ENCODE peak calls at places on chromosomes 4 and X, in four cellular contexts. One of them, this sample, is unnamed. For H3K27me3, the result is how much of the 10 kb centered on the place peaks cover.

GRCh38 chr4:117227925-117228324 is 142.5 kb upstream of the TRAM1L1 start:
- DNase-seq in IMR-90: no peak
- DNase-seq in transverse colon: no peak
- DNase-seq in K562: no peak
- DNase-seq in this sample: no peak

GRCh38 chrX:49761481-49761880 is 65.7 kb upstream of the PAGE1 start:
- DNase-seq in IMR-90: peak
- DNase-seq in transverse colon: no peak
- DNase-seq in K562: peak
- DNase-seq in this sample: no peak

GRCh38 chrX:150777328-150777992 is 84.3 kb downstream of the MTMR1 start:
- DNase-seq in IMR-90: no peak
- DNase-seq in transverse colon: no peak
- DNase-seq in K562: no peak
- DNase-seq in this sample: no peak

GRCh38 chr4:15238720-15239119 is 189.1 kb upstream of the C1QTNF7 start:
- DNase-seq in IMR-90: peak
- DNase-seq in transverse colon: no peak
- DNase-seq in K562: peak
- DNase-seq in this sample: peak

GRCh38 chr4:110970642-110971041 is 347.8 kb upstream of the PITX2 start:
- DNase-seq in IMR-90: peak
- DNase-seq in transverse colon: peak
- DNase-seq in K562: no peak
- DNase-seq in this sample: no peak

GRCh38 chrX:46327229-46328081 is 217.8 kb downstream of the ZNF674 start:
- DNase-seq in IMR-90: no peak
- DNase-seq in transverse colon: peak
- DNase-seq in K562: no peak
- DNase-seq in this sample: peak

GRCh38 chr4:10371869-10372471 is 85.3 kb downstream of the ZNF518B start:
- DNase-seq in IMR-90: peak
- DNase-seq in transverse colon: no peak
- DNase-seq in K562: peak
- DNase-seq in this sample: no peak

GRCh38 chr4:107071108-107071507 is 35.0 kb upstream of the DKK2 start:
- DNase-seq in IMR-90: no peak
- DNase-seq in transverse colon: no peak
- DNase-seq in K562: no peak
- DNase-seq in this sample: no peak

GRCh38 chrX:10190367-10190766 is 33.6 kb downstream of the CLCN4 start:
- DNase-seq in IMR-90: peak
- DNase-seq in transverse colon: peak
- DNase-seq in K562: peak
- DNase-seq in this sample: peak

GRCh38 chrX:26007462-26007861 is 130.7 kb upstream of the MAGEB18 start:
- DNase-seq in IMR-90: no peak
- DNase-seq in transverse colon: no peak
- DNase-seq in K562: no peak
- DNase-seq in this sample: no peak

GRCh38 chrX:47643926-47644325 is 6.4 kb downstream of the ELK1 start:
- DNase-seq in IMR-90: peak
- DNase-seq in transverse colon: no peak
- DNase-seq in K562: no peak
- DNase-seq in this sample: no peak

GRCh38 chrX:3216581-3216980 is 129.9 kb downstream of the MXRA5 start:
- DNase-seq in IMR-90: peak
- DNase-seq in transverse colon: no peak
- DNase-seq in K562: no peak
- DNase-seq in this sample: no peak

GRCh38 chr4:30005995-30006394 is 714.2 kb upstream of the PCDH7 start:
- DNase-seq in IMR-90: no peak
- DNase-seq in transverse colon: no peak
- DNase-seq in K562: no peak
- DNase-seq in this sample: no peak

GRCh38 chr4:87843936-87844335 is 11.2 kb downstream of the MEPE start:
- DNase-seq in IMR-90: peak
- DNase-seq in transverse colon: no peak
- DNase-seq in K562: no peak
- DNase-seq in this sample: no peak

GRCh38 chrX:130413415-130413814 is 11.6 kb downstream of the RBMX2 start:
- DNase-seq in IMR-90: no peak
- DNase-seq in transverse colon: no peak
- DNase-seq in K562: no peak
- DNase-seq in this sample: no peak

GRCh38 chrX:15947648-15948317 is 93.2 kb upstream of the AP1S2 start:
- DNase-seq in IMR-90: peak
- DNase-seq in transverse colon: no peak
- DNase-seq in K562: peak
- DNase-seq in this sample: peak

DNA sequence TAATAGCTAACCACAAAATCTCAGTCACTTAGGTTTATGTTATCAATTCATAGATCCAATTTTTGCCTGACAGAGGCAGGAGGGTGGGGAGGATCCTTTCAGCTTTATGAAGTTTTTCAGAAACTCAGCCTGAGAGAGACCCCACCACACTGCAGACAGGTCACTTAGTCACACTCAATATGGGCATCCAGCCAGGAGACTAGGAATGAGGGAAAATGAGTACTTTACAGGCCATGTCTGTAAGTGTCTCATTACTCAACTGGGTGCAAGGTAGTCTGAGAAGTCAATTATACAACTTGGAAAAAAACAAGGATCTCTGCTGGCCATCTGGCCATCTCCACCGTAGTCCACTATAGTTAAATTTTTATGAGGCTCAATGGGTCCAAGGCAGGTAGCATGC is 365.9 kb downstream of the INPP4B start:
- DNase-seq in IMR-90: peak
- DNase-seq in transverse colon: no peak
- DNase-seq in K562: no peak
- DNase-seq in this sample: no peak
- H3K27me3 ChIP-seq in IMR-90: under half
- H3K27me3 ChIP-seq in transverse colon: under half
- H3K27me3 ChIP-seq in K562: under half
- H3K27me3 ChIP-seq in this sample: under half

DNA sequence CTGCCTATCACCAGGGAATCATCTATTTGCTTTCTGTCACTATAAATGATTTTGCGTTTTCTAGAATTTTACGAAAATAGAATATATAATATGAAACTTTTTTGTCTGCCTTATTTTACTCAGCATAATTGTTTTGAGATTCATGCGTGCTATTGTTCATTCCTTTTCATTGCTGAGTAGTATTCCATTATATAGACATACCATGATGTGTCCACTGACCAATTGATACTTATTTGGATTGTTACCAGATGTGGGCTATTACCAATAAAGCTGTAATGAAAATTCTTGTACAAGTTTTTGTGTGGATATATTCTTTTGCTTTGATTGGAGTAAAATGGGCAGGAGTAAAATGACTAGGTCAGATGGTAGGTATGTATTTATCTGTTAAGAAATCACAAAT is 390.7 kb upstream of the EMCN start:
- DNase-seq in IMR-90: no peak
- DNase-seq in transverse colon: no peak
- DNase-seq in K562: no peak
- DNase-seq in this sample: no peak
- H3K4me3 ChIP-seq in IMR-90: no peak
- H3K4me3 ChIP-seq in transverse colon: no peak
- H3K4me3 ChIP-seq in K562: no peak
- H3K4me3 ChIP-seq in this sample: no peak

GRCh38 chrX:67543818-67544217 is at the start of gene AR:
- DNase-seq in IMR-90: peak
- DNase-seq in transverse colon: peak
- DNase-seq in K562: no peak
- DNase-seq in this sample: peak
- TF ChIP-seq POLR2A in IMR-90: no peak
- TF ChIP-seq POLR2A in transverse colon: no peak
- TF ChIP-seq POLR2A in K562: no peak
- TF ChIP-seq POLR2A in this sample: no peak

GRCh38 chrX:107508925-107509324 is 59.5 kb downstream of the FRMPD3 start:
- DNase-seq in IMR-90: no peak
- DNase-seq in transverse colon: no peak
- DNase-seq in K562: no peak
- DNase-seq in this sample: no peak

GRCh38 chrX:107507093-107507743 is 57.8 kb downstream of the FRMPD3 start:
- DNase-seq in IMR-90: no peak
- DNase-seq in transverse colon: no peak
- DNase-seq in K562: no peak
- DNase-seq in this sample: no peak

GRCh38 chrX:107505223-107505622 is 55.8 kb downstream of the FRMPD3 start:
- DNase-seq in IMR-90: no peak
- DNase-seq in transverse colon: no peak
- DNase-seq in K562: no peak
- DNase-seq in this sample: no peak

GRCh38 chrX:107506596-107507031 is 57.2 kb downstream of the FRMPD3 start:
- DNase-seq in IMR-90: no peak
- DNase-seq in transverse colon: no peak
- DNase-seq in K562: no peak
- DNase-seq in this sample: no peak

GRCh38 chrX:107507744-107508117 is 58.3 kb downstream of the FRMPD3 start:
- DNase-seq in IMR-90: no peak
- DNase-seq in transverse colon: no peak
- DNase-seq in K562: no peak
- DNase-seq in this sample: no peak
- H3K27me3 ChIP-seq in IMR-90: half or more
- H3K27me3 ChIP-seq in transverse colon: under half
- H3K27me3 ChIP-seq in K562: under half
- H3K27me3 ChIP-seq in this sample: under half

GRCh38 chr4:127134490-127134889 is 498.3 kb upstream of the INTU start:
- DNase-seq in IMR-90: no peak
- DNase-seq in transverse colon: no peak
- DNase-seq in K562: no peak
- DNase-seq in this sample: no peak
- H3K4me3 ChIP-seq in IMR-90: no peak
- H3K4me3 ChIP-seq in transverse colon: no peak
- H3K4me3 ChIP-seq in K562: no peak
- H3K4me3 ChIP-seq in this sample: no peak

GRCh38 chr4:153570228-153570973 is 104.2 kb downstream of the TMEM131L start:
- DNase-seq in IMR-90: no peak
- DNase-seq in transverse colon: no peak
- DNase-seq in K562: no peak
- DNase-seq in this sample: no peak

GRCh38 chr4:153571006-153571545 is 104.9 kb downstream of the TMEM131L start:
- DNase-seq in IMR-90: no peak
- DNase-seq in transverse colon: no peak
- DNase-seq in K562: no peak
- DNase-seq in this sample: no peak

GRCh38 chr4:153560918-153561317 is 94.8 kb downstream of the TMEM131L start:
- DNase-seq in IMR-90: no peak
- DNase-seq in transverse colon: no peak
- DNase-seq in K562: no peak
- DNase-seq in this sample: no peak

GRCh38 chr4:153564630-153565525 is 98.7 kb downstream of the TMEM131L start:
- DNase-seq in IMR-90: peak
- DNase-seq in transverse colon: no peak
- DNase-seq in K562: no peak
- DNase-seq in this sample: peak

DNA sequence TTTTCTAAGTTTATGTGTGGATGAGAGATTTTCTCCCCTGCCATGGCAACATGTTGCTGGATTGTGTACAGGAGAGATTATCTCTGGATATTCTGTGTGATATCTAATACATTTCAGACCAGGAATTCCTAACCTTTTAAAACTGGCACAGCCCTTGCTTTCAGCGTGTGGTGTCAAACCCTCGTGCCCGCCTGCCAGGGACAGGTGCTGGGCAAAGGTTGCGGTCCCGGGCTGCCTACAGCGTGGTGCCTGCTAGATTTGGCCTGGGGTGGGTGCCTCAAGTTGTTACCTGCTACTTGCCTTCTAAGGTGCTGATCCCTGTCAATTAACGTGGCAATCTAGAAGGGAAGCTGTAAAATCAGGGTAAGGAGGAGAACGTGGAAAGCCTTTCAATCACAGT is 100.6 kb downstream of the TMEM131L start:
- DNase-seq in IMR-90: no peak
- DNase-seq in transverse colon: peak
- DNase-seq in K562: no peak
- DNase-seq in this sample: no peak
- TF ChIP-seq POLR2A in IMR-90: no peak
- TF ChIP-seq POLR2A in transverse colon: no peak
- TF ChIP-seq POLR2A in K562: no peak
- TF ChIP-seq POLR2A in this sample: no peak

DNA sequence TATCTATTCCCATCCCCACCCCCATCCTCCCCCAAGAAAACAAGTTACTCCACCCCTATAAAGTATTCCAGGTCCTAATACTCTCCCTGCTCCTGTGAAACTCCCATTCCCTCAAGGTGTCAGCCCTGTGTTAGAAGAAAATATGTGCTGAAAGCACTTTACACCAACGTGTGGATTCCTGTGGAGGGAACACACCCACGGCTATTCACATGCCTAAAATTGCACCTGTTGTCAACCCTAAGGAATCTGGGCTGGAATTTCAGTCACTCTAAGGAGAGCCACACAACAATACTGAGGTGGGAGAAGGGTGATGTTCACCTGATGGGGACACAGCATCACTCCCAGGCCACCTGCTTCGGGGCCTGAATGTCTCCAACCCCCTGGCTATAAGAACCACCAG is 16.0 kb downstream of the SCD5 start:
- DNase-seq in IMR-90: no peak
- DNase-seq in transverse colon: no peak
- DNase-seq in K562: no peak
- DNase-seq in this sample: no peak
- H3K27me3 ChIP-seq in IMR-90: under half
- H3K27me3 ChIP-seq in transverse colon: under half
- H3K27me3 ChIP-seq in K562: under half
- H3K27me3 ChIP-seq in this sample: under half

GRCh38 chrX:17559728-17560379 is 177.4 kb upstream of the SCML1 start:
- DNase-seq in IMR-90: peak
- DNase-seq in transverse colon: no peak
- DNase-seq in K562: no peak
- DNase-seq in this sample: no peak
- H3K4me3 ChIP-seq in IMR-90: no peak
- H3K4me3 ChIP-seq in transverse colon: no peak
- H3K4me3 ChIP-seq in K562: no peak
- H3K4me3 ChIP-seq in this sample: no peak

GRCh38 chr4:71930459-71930858 is 101.3 kb upstream of the NPFFR2 start:
- DNase-seq in IMR-90: no peak
- DNase-seq in transverse colon: no peak
- DNase-seq in K562: no peak
- DNase-seq in this sample: no peak
- TF ChIP-seq POLR2A in IMR-90: no peak
- TF ChIP-seq POLR2A in transverse colon: no peak
- TF ChIP-seq POLR2A in K562: no peak
- TF ChIP-seq POLR2A in this sample: no peak

This sample was measured in testis.